ENCODE peak calls at places on chromosomes 2 and 18, in nine cellular contexts. D, A, M, I, T, E, W, H and N are unnamed samples.

GRCh38 chr2:20015482-20016083 is 3.1 kb upstream of the MATN3 start:
- DNase-seq in D (no peak), A (no peak), M (no peak), I (peak; percentile 17), T (no peak), E (no peak), W (no peak), H (peak; percentile 68), N (peak; percentile 38)

GRCh38 chr2:61023670-61024069 is 5.6 kb upstream of the PUS10 start:
- DNase-seq in D (no peak), A (no peak), M (no peak), I (no peak), T (no peak), E (no peak), W (no peak), H (no peak), N (no peak)

GRCh38 chr18:56489901-56490300 is 148.5 kb downstream of the TXNL1 start:
- DNase-seq in D (no peak), A (no peak), M (no peak), I (no peak), T (no peak), E (no peak), W (no peak), H (no peak), N (no peak)

GRCh38 chr2:97951155-97951670 is 44.5 kb downstream of the TMEM131 start:
- DNase-seq in D (no peak), A (no peak), M (no peak), I (no peak), T (no peak), E (no peak), W (no peak), H (no peak), N (no peak)

GRCh38 chr2:216243026-216243425 is 129.3 kb downstream of the MARCHF4 start:
- DNase-seq in D (no peak), A (no peak), M (no peak), I (no peak), T (no peak), E (no peak), W (no peak), H (no peak), N (no peak)

GRCh38 chr2:121386102-121386501 is 101.1 kb upstream of the TFCP2L1 start:
- DNase-seq in D (no peak), A (no peak), M (no peak), I (no peak), T (no peak), E (no peak), W (no peak), H (no peak), N (no peak)

GRCh38 chr2:104876606-104877005 is 22.7 kb downstream of the POU3F3 start:
- DNase-seq in D (no peak), A (no peak), M (no peak), I (no peak), T (no peak), E (no peak), W (no peak), H (no peak), N (no peak)

GRCh38 chr2:98487101-98487805 is 42.6 kb downstream of the INPP4A start:
- DNase-seq in D (no peak), A (no peak), M (no peak), I (peak; percentile 79), T (no peak), E (no peak), W (no peak), H (no peak), N (no peak)

DNA sequence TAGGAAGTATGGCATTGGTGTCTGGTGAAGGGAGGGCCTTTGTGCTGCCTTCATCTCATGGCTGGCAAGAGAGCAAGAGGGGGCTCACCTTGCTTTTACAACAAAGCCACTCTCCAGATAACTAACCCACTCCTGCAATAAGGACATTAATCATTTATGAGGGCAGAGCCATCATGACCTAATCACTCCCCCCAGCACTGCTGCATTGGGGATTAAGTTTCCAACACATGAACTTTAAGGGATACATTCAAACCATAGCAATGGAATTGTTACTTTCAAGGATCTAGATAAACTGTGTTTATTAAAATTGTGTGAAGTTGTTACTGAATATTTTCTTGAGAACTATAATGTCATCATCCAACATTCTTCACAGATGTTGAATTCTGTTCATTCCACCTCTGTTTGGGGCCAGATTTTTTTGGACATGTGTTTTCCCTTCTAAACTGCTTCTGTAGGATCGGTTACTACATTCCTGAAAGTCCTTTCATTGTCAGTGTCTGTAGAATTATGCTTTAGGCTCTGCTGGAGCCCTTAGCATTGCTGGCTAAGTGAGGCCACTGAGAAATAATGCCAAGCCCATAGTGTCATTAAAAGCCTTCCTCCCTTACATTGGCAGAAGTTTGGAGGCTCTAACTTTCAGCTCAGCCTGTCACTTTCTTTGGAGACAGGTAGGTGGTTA is 50.4 kb downstream of the SPATS2L start:
- DNase-seq in D (no peak), A (no peak), M (no peak), I (no peak), T (no peak), E (no peak), W (no peak), H (no peak), N (no peak)
- TF ChIP-seq CTCF in D (no peak), A (no peak), M (no peak), I (no peak), T (no peak), E (no peak), W (no peak), H (no peak), N (no peak)

DNA sequence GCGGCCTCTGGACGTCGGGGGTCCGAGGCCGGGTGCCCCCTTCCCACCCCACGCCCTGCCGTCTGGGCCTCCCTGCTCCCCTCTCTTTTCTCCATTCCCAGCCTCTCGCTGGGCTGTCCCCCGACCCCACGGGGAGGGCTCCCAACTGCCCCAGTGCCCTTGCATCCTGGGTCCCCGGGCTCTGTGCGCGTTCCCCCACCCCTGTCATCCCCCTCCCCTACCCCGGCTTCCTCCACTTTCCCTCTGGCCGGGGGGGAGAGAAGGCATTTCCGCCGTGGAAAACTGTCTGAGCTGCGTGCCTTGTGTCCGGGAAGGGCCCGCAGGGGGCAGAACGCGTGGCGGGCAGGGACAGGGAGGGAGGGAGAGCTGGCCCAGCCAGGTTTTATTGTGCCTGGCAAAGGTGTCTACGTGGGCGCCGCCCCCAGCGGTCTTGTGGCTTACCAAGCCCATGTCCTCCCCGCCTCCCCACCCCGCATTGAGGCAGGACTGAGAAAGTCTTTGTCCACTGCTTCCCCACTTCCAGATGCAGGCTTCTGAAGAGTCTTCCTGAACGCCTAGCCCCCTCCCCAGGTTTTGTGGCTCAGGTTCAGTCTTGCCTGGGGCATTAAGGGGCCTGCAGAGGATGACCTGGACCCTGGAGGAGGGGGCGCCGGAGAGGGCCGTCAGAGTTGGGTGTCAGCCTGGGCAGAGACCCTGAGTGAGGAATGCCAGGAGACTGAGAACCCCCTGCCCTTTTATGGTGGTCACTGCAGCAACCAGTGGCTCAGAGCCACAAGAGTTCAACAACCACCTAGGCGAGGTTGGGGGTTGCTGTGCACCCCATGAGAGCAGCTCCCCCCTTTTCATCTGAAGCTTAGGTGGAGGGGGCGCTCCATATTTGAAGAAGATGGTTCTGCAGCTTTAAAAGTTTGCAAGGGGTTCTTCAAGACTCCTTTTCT is 1.3 kb downstream of the ITM2C start:
- DNase-seq in D (peak; percentile 47), A (peak; percentile 54), M (no peak), I (no peak), T (no peak), E (no peak), W (peak; percentile 91), H (no peak), N (no peak)
- TF ChIP-seq CTCF in D (no peak), A (no peak), M (peak; percentile 24), I (peak; percentile 19), T (no peak), E (peak; percentile 39), W (no peak), H (no peak), N (no peak)

GRCh38 chr2:54054271-54054670 is 61.1 kb upstream of the ACYP2 start:
- DNase-seq in D (no peak), A (no peak), M (no peak), I (peak; percentile 51), T (no peak), E (no peak), W (no peak), H (no peak), N (no peak)

GRCh38 chr2:54053830-54054229 is 61.6 kb upstream of the ACYP2 start:
- DNase-seq in D (no peak), A (no peak), M (no peak), I (peak; percentile 25), T (no peak), E (no peak), W (no peak), H (no peak), N (no peak)

GRCh38 chr2:54050445-54050844 is 65.0 kb upstream of the ACYP2 start:
- DNase-seq in D (no peak), A (no peak), M (no peak), I (no peak), T (no peak), E (no peak), W (no peak), H (no peak), N (no peak)

GRCh38 chr2:54054774-54055173 is 60.6 kb upstream of the ACYP2 start:
- DNase-seq in D (no peak), A (no peak), M (no peak), I (no peak), T (no peak), E (no peak), W (no peak), H (no peak), N (no peak)

DNA sequence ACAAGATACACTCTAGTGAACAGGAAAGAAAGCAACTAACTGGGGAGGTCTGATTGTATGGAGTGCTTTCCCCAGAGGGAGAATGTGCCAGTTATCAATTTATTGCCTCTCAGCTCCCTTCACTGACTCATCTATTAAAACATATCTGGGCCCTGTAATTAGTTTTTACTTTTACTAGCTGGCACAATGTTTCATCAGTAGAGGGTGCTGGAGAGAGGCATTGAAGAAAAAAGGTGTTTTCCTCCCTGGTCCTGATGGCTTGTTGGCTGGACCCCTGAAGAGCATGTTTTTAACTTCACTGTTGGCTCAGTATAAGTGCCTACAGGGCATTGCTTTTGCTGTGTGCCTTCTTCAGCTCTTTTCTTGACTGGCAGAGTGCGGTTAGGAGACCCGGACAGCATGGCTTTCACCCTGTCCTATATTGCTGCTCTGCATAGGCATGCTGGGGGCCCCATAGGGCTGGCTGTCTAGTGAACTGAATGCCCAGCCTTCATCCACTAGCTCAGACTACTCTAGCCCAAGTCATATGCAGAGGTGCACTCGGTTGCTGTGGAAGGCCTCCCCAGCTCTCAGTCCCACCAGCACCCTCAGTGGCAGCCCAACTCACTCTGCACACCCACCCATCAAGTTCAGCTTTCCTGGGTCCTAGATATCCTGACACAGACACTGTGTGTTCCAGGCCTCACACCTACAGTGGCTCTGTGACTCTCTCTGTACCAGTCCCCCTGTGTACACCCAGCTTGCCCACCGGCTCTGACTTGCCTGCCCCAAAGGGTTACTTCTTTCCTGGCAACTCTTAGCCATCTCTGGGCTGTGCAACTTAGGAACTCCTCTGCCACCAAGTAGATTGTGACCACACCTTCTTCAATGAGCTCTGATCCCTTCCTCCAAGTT is 62.3 kb upstream of the ACYP2 start:
- DNase-seq in D (no peak), A (no peak), M (no peak), I (peak; percentile 30), T (no peak), E (no peak), W (no peak), H (peak; percentile 41), N (no peak)
- TF ChIP-seq CTCF in D (no peak), A (peak; percentile 62), M (peak; percentile 10), I (peak; percentile 49), T (no peak), E (no peak), W (no peak), H (no peak), N (no peak)

GRCh38 chr2:210994104-210994503 is 437.7 kb downstream of the CPS1 start:
- DNase-seq in D (no peak), A (no peak), M (no peak), I (no peak), T (no peak), E (no peak), W (no peak), H (no peak), N (no peak)

DNA sequence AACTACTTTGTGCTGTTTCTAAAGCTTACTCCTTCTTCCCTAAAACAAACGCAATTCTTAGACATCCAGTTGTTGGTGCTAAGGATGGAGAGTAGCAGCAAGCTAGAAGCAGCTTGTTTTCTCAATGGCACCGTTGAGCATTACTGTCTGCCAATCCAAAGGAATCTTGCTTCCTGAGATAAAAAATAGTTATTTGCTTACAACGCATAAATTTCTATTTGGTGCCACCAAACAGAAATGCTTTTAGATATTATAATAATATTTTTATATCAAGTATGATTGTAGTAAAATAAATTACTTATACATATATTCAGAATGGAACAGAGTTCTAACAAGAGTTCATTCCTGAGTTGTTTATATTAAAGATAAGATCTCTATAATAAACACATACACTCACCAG is 434.7 kb downstream of the CPS1 start:
- DNase-seq in D (no peak), A (no peak), M (no peak), I (no peak), T (no peak), E (no peak), W (no peak), H (no peak), N (no peak)
- TF ChIP-seq CTCF in D (no peak), A (no peak), M (no peak), I (no peak), T (no peak), E (no peak), W (no peak), H (no peak), N (no peak)